ENCODE peak calls at places on chromosome 7, in five cellular contexts. H is posterior cingulate gyrus; B is BJ; O is activated naive CD4-positive, alpha-beta T cell treated with anti-CD3 and anti-CD28 coated beads for 36 hours; T is stimulated activated CD4-positive, alpha-beta T cell treated with anti-CD3 and anti-CD28 coated beads, Interleukin-4, amount 100 ng/mL, for 48 hours. W is an unnamed sample.

GRCh38 chr7:124276005-124276606 is 243.2 kb upstream of the TMEM229A start:
- DNase-seq in H (no peak), B (no peak), T (no peak), O (peak; percentile 14), W (peak; percentile 52)

GRCh38 chr7:35599061-35599460 is 95.9 kb downstream of the HERPUD2 start:
- DNase-seq in H (no peak), B (no peak), O (no peak), T (no peak), W (no peak)

GRCh38 chr7:140698477-140698876 is 2.0 kb downstream of the NDUFB2 start:
- DNase-seq in H (no peak), B (no peak), T (no peak), O (no peak), W (no peak)

GRCh38 chr7:42104694-42105093 is 132.3 kb downstream of the GLI3 start:
- DNase-seq in H (no peak), T (no peak), O (no peak), B (no peak), W (no peak)

GRCh38 chr7:41996381-41997035 is 240.5 kb downstream of the GLI3 start:
- DNase-seq in O (no peak), B (peak; percentile 76), T (no peak), H (no peak), W (no peak)

GRCh38 chr7:144525956-144526355 is 122.5 kb upstream of the NOBOX start:
- DNase-seq in H (no peak), B (no peak), T (no peak), O (no peak), W (no peak)

GRCh38 chr7:29508608-29509007 is 55.0 kb upstream of the PRR15 start:
- DNase-seq in O (no peak), T (no peak), H (no peak), B (no peak), W (no peak)

GRCh38 chr7:4745971-4746919 is 29.2 kb upstream of the AP5Z1 start:
- DNase-seq in T (no peak), O (peak; percentile 72), B (no peak), H (no peak), W (no peak)

GRCh38 chr7:11592699-11593098 is 239.3 kb downstream of the THSD7A start:
- DNase-seq in T (no peak), O (no peak), B (no peak), H (no peak), W (no peak)

GRCh38 chr7:94856643-94857042 is 50.8 kb upstream of the PPP1R9A start:
- DNase-seq in T (no peak), B (no peak), O (no peak), H (no peak), W (no peak)

GRCh38 chr7:155234950-155235789 is 62.5 kb upstream of the INSIG1 start:
- DNase-seq in T (no peak), H (no peak), O (no peak), B (no peak), W (no peak)

GRCh38 chr7:100623951-100624824 is 11.8 kb downstream of the MOSPD3 start:
- DNase-seq in T (no peak), O (no peak), B (no peak), H (no peak), W (no peak)

GRCh38 chr7:2635810-2636701 is 4.3 kb downstream of the TTYH3 start:
- DNase-seq in O (no peak), B (no peak), T (no peak), H (no peak), W (no peak)

GRCh38 chr7:27210441-27211083 is 10.7 kb upstream of the HOXA13 start:
- DNase-seq in H (peak; percentile 43), O (peak; percentile 67), T (no peak), B (no peak), W (no peak)

GRCh38 chr7:81715984-81716588 is 53.8 kb downstream of the HGF start:
- DNase-seq in B (no peak), H (no peak), O (no peak), T (no peak), W (no peak)

GRCh38 chr7:117791877-117792780 is 81.1 kb downstream of the CTTNBP2 start:
- DNase-seq in B (no peak), H (no peak), O (no peak), T (no peak), W (peak; percentile 89)

GRCh38 chr7:50655490-50655889 is 90.3 kb upstream of the DDC start:
- DNase-seq in H (no peak), O (no peak), B (no peak), T (no peak), W (no peak)

GRCh38 chr7:27151341-27151944 is 940 bp downstream of the HOXA3 start:
- DNase-seq in H (no peak), B (no peak), O (no peak), T (no peak), W (no peak)

GRCh38 chr7:68857571-68857970 is 740.7 kb upstream of the AUTS2 start:
- DNase-seq in H (no peak), T (no peak), B (no peak), O (no peak), W (no peak)

GRCh38 chr7:74061840-74062539 is 21.6 kb upstream of the LIMK1 start:
- DNase-seq in O (peak; percentile 25), H (peak; percentile 65), T (no peak), B (peak; percentile 58), W (peak; percentile 55)

GRCh38 chr7:5997210-5997808 is 11.5 kb downstream of the PMS2 start:
- DNase-seq in T (no peak), O (peak; percentile 57), H (no peak), B (no peak), W (peak; percentile 14)

GRCh38 chr7:81075150-81075549 is 156.3 kb upstream of the SEMA3C start:
- DNase-seq in O (no peak), T (no peak), B (no peak), H (no peak), W (no peak)

GRCh38 chr7:127437772-127438330 is 45.3 kb upstream of the ZNF800 start:
- DNase-seq in T (no peak), O (no peak), B (peak; percentile 66), H (no peak), W (no peak)

GRCh38 chr7:111198255-111198654 is 107.3 kb downstream of the LRRN3 start:
- DNase-seq in T (no peak), H (no peak), B (peak; percentile 96), O (no peak), W (no peak)

GRCh38 chr7:47389171-47389922 is 192.6 kb downstream of the TNS3 start:
- DNase-seq in H (no peak), B (no peak), T (no peak), O (no peak), W (no peak)

GRCh38 chr7:139334399-139335150 is 6.6 kb upstream of the FMC1 start:
- DNase-seq in B (no peak), T (no peak), O (no peak), H (no peak), W (no peak)

GRCh38 chr7:51680594-51681409 is 364.2 kb upstream of the COBL start:
- DNase-seq in T (no peak), H (no peak), B (no peak), O (no peak), W (no peak)

GRCh38 chr7:50283206-50283605 is 21.3 kb upstream of the IKZF1 start:
- DNase-seq in T (no peak), O (no peak), B (no peak), H (no peak), W (no peak)

GRCh38 chr7:38600746-38601145 is 30.4 kb downstream of the AMPH start:
- DNase-seq in T (no peak), B (no peak), O (no peak), H (no peak), W (no peak)

GRCh38 chr7:57245206-57245605 is 113.0 kb upstream of the ZNF479 start:
- DNase-seq in T (no peak), O (no peak), H (no peak), B (no peak), W (no peak)

GRCh38 chr7:65910237-65910636 is 37.4 kb downstream of the VKORC1L1 start:
- DNase-seq in O (no peak), T (no peak), H (no peak), B (no peak), W (no peak)

GRCh38 chr7:22333680-22334141 is 23.2 kb downstream of the RAPGEF5 start:
- DNase-seq in B (no peak), H (no peak), T (no peak), O (no peak), W (no peak)

GRCh38 chr7:92061154-92061553 is 73.1 kb downstream of the CYP51A1 start:
- DNase-seq in H (no peak), B (no peak), T (no peak), O (no peak), W (no peak)

W was measured in CMK.